ENCODE peak calls at places on chromosomes 5 and 9, in nine cellular contexts. One of them, this sample, is unnamed.

GRCh38 chr5:156200938-156201792 is 125.8 kb upstream of the SGCD start:
- DNase-seq in hepatocyte: no peak
- DNase-seq in uterus: no peak
- DNase-seq in fibroblast of mammary gland: peak
- DNase-seq in fibroblast of lung: no peak
- DNase-seq in CD8-positive, alpha-beta T cell: no peak
- DNase-seq in pancreas: no peak
- DNase-seq in heart right ventricle: no peak
- DNase-seq in tibial artery: no peak
- DNase-seq in this sample: no peak

GRCh38 chr9:69940668-69941067 is 103.0 kb upstream of the MAMDC2 start:
- DNase-seq in hepatocyte: no peak
- DNase-seq in uterus: no peak
- DNase-seq in fibroblast of mammary gland: no peak
- DNase-seq in fibroblast of lung: no peak
- DNase-seq in CD8-positive, alpha-beta T cell: no peak
- DNase-seq in pancreas: no peak
- DNase-seq in heart right ventricle: no peak
- DNase-seq in tibial artery: no peak
- DNase-seq in this sample: no peak

GRCh38 chr9:113480612-113481011 is 17.1 kb downstream of the RGS3 start:
- DNase-seq in hepatocyte: no peak
- DNase-seq in uterus: no peak
- DNase-seq in fibroblast of mammary gland: no peak
- DNase-seq in fibroblast of lung: no peak
- DNase-seq in CD8-positive, alpha-beta T cell: no peak
- DNase-seq in pancreas: no peak
- DNase-seq in heart right ventricle: no peak
- DNase-seq in tibial artery: no peak
- DNase-seq in this sample: no peak

GRCh38 chr5:160469156-160470144 is 47.8 kb downstream of the PTTG1 start:
- DNase-seq in hepatocyte: no peak
- DNase-seq in uterus: no peak
- DNase-seq in fibroblast of mammary gland: no peak
- DNase-seq in fibroblast of lung: no peak
- DNase-seq in CD8-positive, alpha-beta T cell: no peak
- DNase-seq in pancreas: no peak
- DNase-seq in heart right ventricle: no peak
- DNase-seq in tibial artery: no peak
- DNase-seq in this sample: no peak

GRCh38 chr5:169350016-169350415 is 49.1 kb upstream of the SLIT3 start:
- DNase-seq in hepatocyte: peak
- DNase-seq in uterus: no peak
- DNase-seq in fibroblast of mammary gland: peak
- DNase-seq in fibroblast of lung: peak
- DNase-seq in CD8-positive, alpha-beta T cell: no peak
- DNase-seq in pancreas: no peak
- DNase-seq in heart right ventricle: no peak
- DNase-seq in tibial artery: no peak
- DNase-seq in this sample: peak

GRCh38 chr5:1745806-1746370 is 53.7 kb downstream of the MRPL36 start:
- DNase-seq in hepatocyte: no peak
- DNase-seq in uterus: peak
- DNase-seq in fibroblast of mammary gland: no peak
- DNase-seq in fibroblast of lung: no peak
- DNase-seq in CD8-positive, alpha-beta T cell: no peak
- DNase-seq in pancreas: peak
- DNase-seq in heart right ventricle: no peak
- DNase-seq in tibial artery: peak
- DNase-seq in this sample: no peak

GRCh38 chr5:69484891-69485290 is 7.7 kb upstream of the OCLN start:
- DNase-seq in hepatocyte: no peak
- DNase-seq in uterus: no peak
- DNase-seq in fibroblast of mammary gland: peak
- DNase-seq in fibroblast of lung: no peak
- DNase-seq in CD8-positive, alpha-beta T cell: no peak
- DNase-seq in pancreas: no peak
- DNase-seq in heart right ventricle: no peak
- DNase-seq in tibial artery: no peak
- DNase-seq in this sample: peak

GRCh38 chr5:120293796-120294195 is 170.3 kb upstream of the PRR16 start:
- DNase-seq in hepatocyte: no peak
- DNase-seq in uterus: no peak
- DNase-seq in fibroblast of mammary gland: peak
- DNase-seq in fibroblast of lung: peak
- DNase-seq in CD8-positive, alpha-beta T cell: no peak
- DNase-seq in pancreas: no peak
- DNase-seq in heart right ventricle: no peak
- DNase-seq in tibial artery: no peak
- DNase-seq in this sample: peak

GRCh38 chr9:112558476-112558875 is 71.8 kb downstream of the KIAA1958 start:
- DNase-seq in hepatocyte: no peak
- DNase-seq in uterus: no peak
- DNase-seq in fibroblast of mammary gland: peak
- DNase-seq in fibroblast of lung: no peak
- DNase-seq in CD8-positive, alpha-beta T cell: no peak
- DNase-seq in pancreas: no peak
- DNase-seq in heart right ventricle: no peak
- DNase-seq in tibial artery: no peak
- DNase-seq in this sample: peak

GRCh38 chr5:89572696-89573095 is 689.7 kb upstream of the MEF2C start:
- DNase-seq in hepatocyte: no peak
- DNase-seq in uterus: no peak
- DNase-seq in fibroblast of mammary gland: peak
- DNase-seq in fibroblast of lung: peak
- DNase-seq in CD8-positive, alpha-beta T cell: no peak
- DNase-seq in pancreas: no peak
- DNase-seq in heart right ventricle: no peak
- DNase-seq in tibial artery: no peak
- DNase-seq in this sample: peak

GRCh38 chr5:132268698-132269551 is 11.4 kb downstream of the PDLIM4 start:
- DNase-seq in hepatocyte: no peak
- DNase-seq in uterus: peak
- DNase-seq in fibroblast of mammary gland: peak
- DNase-seq in fibroblast of lung: peak
- DNase-seq in CD8-positive, alpha-beta T cell: no peak
- DNase-seq in pancreas: no peak
- DNase-seq in heart right ventricle: no peak
- DNase-seq in tibial artery: no peak
- DNase-seq in this sample: no peak

GRCh38 chr9:71793386-71794105 is 25.2 kb upstream of the CEMIP2 start:
- DNase-seq in hepatocyte: peak
- DNase-seq in uterus: no peak
- DNase-seq in fibroblast of mammary gland: no peak
- DNase-seq in fibroblast of lung: no peak
- DNase-seq in CD8-positive, alpha-beta T cell: no peak
- DNase-seq in pancreas: no peak
- DNase-seq in heart right ventricle: no peak
- DNase-seq in tibial artery: no peak
- DNase-seq in this sample: peak

GRCh38 chr9:37508135-37508833 is 22.5 kb downstream of the POLR1E start:
- DNase-seq in hepatocyte: peak
- DNase-seq in uterus: no peak
- DNase-seq in fibroblast of mammary gland: peak
- DNase-seq in fibroblast of lung: no peak
- DNase-seq in CD8-positive, alpha-beta T cell: no peak
- DNase-seq in pancreas: no peak
- DNase-seq in heart right ventricle: no peak
- DNase-seq in tibial artery: no peak
- DNase-seq in this sample: no peak

GRCh38 chr9:93633492-93634221 is 57.3 kb downstream of the PHF2 start:
- DNase-seq in hepatocyte: no peak
- DNase-seq in uterus: no peak
- DNase-seq in fibroblast of mammary gland: no peak
- DNase-seq in fibroblast of lung: no peak
- DNase-seq in CD8-positive, alpha-beta T cell: no peak
- DNase-seq in pancreas: no peak
- DNase-seq in heart right ventricle: no peak
- DNase-seq in tibial artery: no peak
- DNase-seq in this sample: no peak

GRCh38 chr5:137220523-137220927 is 278.6 kb downstream of the SPOCK1 start:
- DNase-seq in hepatocyte: peak
- DNase-seq in uterus: no peak
- DNase-seq in fibroblast of mammary gland: peak
- DNase-seq in fibroblast of lung: peak
- DNase-seq in CD8-positive, alpha-beta T cell: no peak
- DNase-seq in pancreas: no peak
- DNase-seq in heart right ventricle: no peak
- DNase-seq in tibial artery: no peak
- DNase-seq in this sample: peak

GRCh38 chr9:123493627-123494026 is 137.6 kb downstream of the CRB2 start:
- DNase-seq in hepatocyte: no peak
- DNase-seq in uterus: no peak
- DNase-seq in fibroblast of mammary gland: no peak
- DNase-seq in fibroblast of lung: no peak
- DNase-seq in CD8-positive, alpha-beta T cell: no peak
- DNase-seq in pancreas: no peak
- DNase-seq in heart right ventricle: no peak
- DNase-seq in tibial artery: no peak
- DNase-seq in this sample: no peak

GRCh38 chr5:142320851-142321560 is 3.8 kb downstream of the SPRY4 start:
- DNase-seq in hepatocyte: no peak
- DNase-seq in uterus: no peak
- DNase-seq in fibroblast of mammary gland: no peak
- DNase-seq in fibroblast of lung: peak
- DNase-seq in CD8-positive, alpha-beta T cell: no peak
- DNase-seq in pancreas: no peak
- DNase-seq in heart right ventricle: no peak
- DNase-seq in tibial artery: no peak
- DNase-seq in this sample: peak

GRCh38 chr9:27491164-27491563 is 32.9 kb upstream of the IFNK start:
- DNase-seq in hepatocyte: no peak
- DNase-seq in uterus: no peak
- DNase-seq in fibroblast of mammary gland: peak
- DNase-seq in fibroblast of lung: peak
- DNase-seq in CD8-positive, alpha-beta T cell: no peak
- DNase-seq in pancreas: no peak
- DNase-seq in heart right ventricle: no peak
- DNase-seq in tibial artery: no peak
- DNase-seq in this sample: peak

GRCh38 chr5:180606215-180606785 is 15.0 kb upstream of the SCGB3A1 start:
- DNase-seq in hepatocyte: no peak
- DNase-seq in uterus: no peak
- DNase-seq in fibroblast of mammary gland: no peak
- DNase-seq in fibroblast of lung: no peak
- DNase-seq in CD8-positive, alpha-beta T cell: no peak
- DNase-seq in pancreas: peak
- DNase-seq in heart right ventricle: peak
- DNase-seq in tibial artery: no peak
- DNase-seq in this sample: no peak

GRCh38 chr5:81787843-81788242 is 36.9 kb upstream of the SSBP2 start:
- DNase-seq in hepatocyte: peak
- DNase-seq in uterus: peak
- DNase-seq in fibroblast of mammary gland: peak
- DNase-seq in fibroblast of lung: peak
- DNase-seq in CD8-positive, alpha-beta T cell: no peak
- DNase-seq in pancreas: no peak
- DNase-seq in heart right ventricle: no peak
- DNase-seq in tibial artery: peak
- DNase-seq in this sample: peak

GRCh38 chr5:150068472-150068871 is 17.9 kb downstream of the CSF1R start:
- DNase-seq in hepatocyte: no peak
- DNase-seq in uterus: no peak
- DNase-seq in fibroblast of mammary gland: no peak
- DNase-seq in fibroblast of lung: no peak
- DNase-seq in CD8-positive, alpha-beta T cell: no peak
- DNase-seq in pancreas: no peak
- DNase-seq in heart right ventricle: peak
- DNase-seq in tibial artery: no peak
- DNase-seq in this sample: no peak
- H3K4me3 ChIP-seq in hepatocyte: no peak
- H3K4me3 ChIP-seq in uterus: no peak
- H3K4me3 ChIP-seq in fibroblast of mammary gland: no peak
- H3K4me3 ChIP-seq in fibroblast of lung: no peak
- H3K4me3 ChIP-seq in CD8-positive, alpha-beta T cell: no peak
- H3K4me3 ChIP-seq in pancreas: no peak
- H3K4me3 ChIP-seq in heart right ventricle: no peak
- H3K4me3 ChIP-seq in tibial artery: no peak
- H3K4me3 ChIP-seq in this sample: no peak

DNA sequence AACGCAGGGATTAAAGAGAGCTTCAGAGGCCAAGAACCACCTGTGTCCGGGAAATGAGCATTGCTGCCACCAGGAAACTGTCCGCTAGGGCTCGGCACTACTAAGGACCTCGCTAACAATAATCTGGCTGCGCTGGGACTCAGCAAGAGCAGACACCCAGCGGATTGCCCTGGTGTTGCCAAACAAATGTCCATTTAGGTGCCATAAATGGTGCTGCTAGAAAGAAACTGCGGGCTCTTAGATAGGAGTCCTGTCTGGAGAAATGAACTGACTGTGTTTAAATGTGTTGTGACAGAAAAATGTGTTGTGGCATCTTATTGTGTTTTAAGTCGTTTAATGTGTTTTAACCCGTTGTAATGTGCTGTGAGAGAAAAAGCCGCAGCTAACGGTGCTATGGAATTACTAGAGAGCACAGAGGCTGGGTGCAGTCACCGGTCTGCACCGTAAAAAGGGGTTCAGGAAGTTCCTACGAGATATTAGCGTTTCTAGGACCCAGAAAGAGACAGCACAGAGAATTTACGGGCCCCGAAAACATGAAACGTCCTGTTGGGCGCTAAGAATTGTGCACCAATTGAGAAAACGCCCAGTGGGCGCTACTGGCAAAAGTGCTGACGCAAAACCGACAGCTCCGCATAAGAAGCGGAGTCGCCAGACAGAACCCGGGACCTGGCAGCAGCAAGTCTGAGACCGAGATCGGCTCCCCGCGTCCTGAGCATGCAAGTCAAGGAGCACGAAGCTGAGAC is 90.6 kb downstream of the ANXA2R start:
- DNase-seq in hepatocyte: no peak
- DNase-seq in uterus: peak
- DNase-seq in fibroblast of mammary gland: peak
- DNase-seq in fibroblast of lung: peak
- DNase-seq in CD8-positive, alpha-beta T cell: peak
- DNase-seq in pancreas: no peak
- DNase-seq in heart right ventricle: peak
- DNase-seq in tibial artery: peak
- DNase-seq in this sample: peak
- TF ChIP-seq CTCF in hepatocyte: no peak
- TF ChIP-seq CTCF in uterus: no peak
- TF ChIP-seq CTCF in fibroblast of mammary gland: peak
- TF ChIP-seq CTCF in fibroblast of lung: peak
- TF ChIP-seq CTCF in CD8-positive, alpha-beta T cell: no peak
- TF ChIP-seq CTCF in pancreas: no peak
- TF ChIP-seq CTCF in heart right ventricle: peak
- TF ChIP-seq CTCF in tibial artery: peak
- TF ChIP-seq CTCF in this sample: peak

GRCh38 chr5:52898961-52899680 is 90.0 kb upstream of the ITGA2 start:
- DNase-seq in hepatocyte: no peak
- DNase-seq in uterus: no peak
- DNase-seq in fibroblast of mammary gland: no peak
- DNase-seq in fibroblast of lung: no peak
- DNase-seq in CD8-positive, alpha-beta T cell: no peak
- DNase-seq in pancreas: no peak
- DNase-seq in heart right ventricle: no peak
- DNase-seq in tibial artery: no peak
- DNase-seq in this sample: no peak
- H3K4me3 ChIP-seq in hepatocyte: no peak
- H3K4me3 ChIP-seq in uterus: no peak
- H3K4me3 ChIP-seq in fibroblast of mammary gland: no peak
- H3K4me3 ChIP-seq in fibroblast of lung: no peak
- H3K4me3 ChIP-seq in CD8-positive, alpha-beta T cell: no peak
- H3K4me3 ChIP-seq in pancreas: no peak
- H3K4me3 ChIP-seq in heart right ventricle: no peak
- H3K4me3 ChIP-seq in tibial artery: no peak
- H3K4me3 ChIP-seq in this sample: no peak

GRCh38 chr5:148378670-148379069 is 5.1 kb upstream of the FBXO38 start:
- DNase-seq in hepatocyte: no peak
- DNase-seq in uterus: no peak
- DNase-seq in fibroblast of mammary gland: no peak
- DNase-seq in fibroblast of lung: no peak
- DNase-seq in CD8-positive, alpha-beta T cell: no peak
- DNase-seq in pancreas: no peak
- DNase-seq in heart right ventricle: no peak
- DNase-seq in tibial artery: no peak
- DNase-seq in this sample: no peak
- TF ChIP-seq CTCF in hepatocyte: no peak
- TF ChIP-seq CTCF in uterus: no peak
- TF ChIP-seq CTCF in fibroblast of mammary gland: no peak
- TF ChIP-seq CTCF in fibroblast of lung: no peak
- TF ChIP-seq CTCF in CD8-positive, alpha-beta T cell: no peak
- TF ChIP-seq CTCF in pancreas: no peak
- TF ChIP-seq CTCF in heart right ventricle: no peak
- TF ChIP-seq CTCF in tibial artery: no peak
- TF ChIP-seq CTCF in this sample: no peak